ENCODE peak calls at places on chromosome 17, in six cellular contexts. S is GM12892, V is K562, R is GM12878, X is H1, Y is HepG2. Q is an unnamed sample.
A peak's percentile ranks its signal among the peaks of the same experiment; 100 is the strongest.

GRCh38 chr17:8285270-8286181 is 2.9 kb upstream of the RANGRF start:
- DNase-seq in S (no peak), V (no peak), Y (no peak), X (no peak), R (no peak), Q (no peak)

GRCh38 chr17:27793168-27793905 is 7.0 kb downstream of the NOS2 start:
- DNase-seq in X (no peak), S (peak; percentile 34), V (peak; percentile 68), R (no peak), Y (no peak), Q (peak; percentile 31)

GRCh38 chr17:49227436-49228261 is 2.9 kb downstream of the PHOSPHO1 start:
- DNase-seq in R (no peak), S (peak; percentile 62), Y (peak; percentile 69), X (no peak), V (peak; percentile 80), Q (peak; percentile 54)

GRCh38 chr17:37745801-37746426 is 1.1 kb upstream of the HNF1B start:
- DNase-seq in S (no peak), R (no peak), V (no peak), Y (no peak), X (no peak), Q (no peak)

GRCh38 chr17:1820518-1821252 is 9.0 kb downstream of the SMYD4 start:
- DNase-seq in R (peak; percentile 36), Y (no peak), X (no peak), V (no peak), S (no peak), Q (no peak)

GRCh38 chr17:1486802-1487695 is 5.4 kb downstream of the MYO1C start:
- DNase-seq in X (no peak), S (peak; percentile 67), R (peak; percentile 40), Y (no peak), V (peak; percentile 26), Q (peak; percentile 69)

GRCh38 chr17:13099079-13099478 is 81.3 kb upstream of the ELAC2 start:
- DNase-seq in X (no peak), Y (no peak), V (no peak), R (no peak), S (no peak), Q (no peak)

GRCh38 chr17:2174048-2174447 is 119.1 kb downstream of the HIC1 start:
- DNase-seq in S (no peak), R (no peak), X (no peak), V (no peak), Y (no peak), Q (no peak)

GRCh38 chr17:80279895-80280294 is 19.2 kb downstream of the RNF213 start:
- DNase-seq in V (no peak), R (no peak), Y (no peak), S (no peak), X (no peak), Q (no peak)

GRCh38 chr17:78258323-78259229 is 27.1 kb downstream of the TMEM235 start:
- DNase-seq in S (no peak), R (no peak), V (peak; percentile 90), Y (peak; percentile 36), X (no peak), Q (no peak)

GRCh38 chr17:63832014-63832413 is 4.6 kb upstream of the FTSJ3 start:
- DNase-seq in X (no peak), R (no peak), S (no peak), Y (no peak), V (no peak), Q (no peak)

GRCh38 chr17:68381076-68381900 is 76.0 kb downstream of the WIPI1 start:
- DNase-seq in V (no peak), Y (no peak), R (no peak), X (no peak), S (no peak), Q (no peak)

GRCh38 chr17:29299031-29299430 is 5.1 kb upstream of the NUFIP2 start:
- DNase-seq in Y (no peak), S (no peak), R (no peak), V (no peak), X (no peak), Q (no peak)

GRCh38 chr17:73131993-73132595 is 32.7 kb upstream of the SSTR2 start:
- DNase-seq in S (no peak), X (no peak), Y (no peak), R (no peak), V (no peak), Q (no peak)

GRCh38 chr17:16171613-16172012 is 43.7 kb downstream of the NCOR1 start:
- DNase-seq in V (no peak), S (no peak), Y (peak; percentile 48), X (no peak), R (no peak), Q (no peak)

GRCh38 chr17:13513039-13513405 is 88.7 kb downstream of the HS3ST3A1 start:
- DNase-seq in S (no peak), V (peak; percentile 20), R (no peak), X (no peak), Y (no peak), Q (no peak)

GRCh38 chr17:66423436-66423922 is 121.1 kb downstream of the PRKCA start:
- DNase-seq in X (no peak), Y (no peak), R (no peak), S (no peak), V (no peak), Q (no peak)

GRCh38 chr17:64638552-64639198 is 23.4 kb downstream of the SMURF2 start:
- DNase-seq in R (no peak), S (no peak), X (no peak), Y (no peak), V (no peak), Q (no peak)

GRCh38 chr17:81052199-81052997 is 17.4 kb downstream of the BAIAP2 start:
- DNase-seq in X (no peak), V (no peak), Y (no peak), R (no peak), S (no peak), Q (no peak)

DNA sequence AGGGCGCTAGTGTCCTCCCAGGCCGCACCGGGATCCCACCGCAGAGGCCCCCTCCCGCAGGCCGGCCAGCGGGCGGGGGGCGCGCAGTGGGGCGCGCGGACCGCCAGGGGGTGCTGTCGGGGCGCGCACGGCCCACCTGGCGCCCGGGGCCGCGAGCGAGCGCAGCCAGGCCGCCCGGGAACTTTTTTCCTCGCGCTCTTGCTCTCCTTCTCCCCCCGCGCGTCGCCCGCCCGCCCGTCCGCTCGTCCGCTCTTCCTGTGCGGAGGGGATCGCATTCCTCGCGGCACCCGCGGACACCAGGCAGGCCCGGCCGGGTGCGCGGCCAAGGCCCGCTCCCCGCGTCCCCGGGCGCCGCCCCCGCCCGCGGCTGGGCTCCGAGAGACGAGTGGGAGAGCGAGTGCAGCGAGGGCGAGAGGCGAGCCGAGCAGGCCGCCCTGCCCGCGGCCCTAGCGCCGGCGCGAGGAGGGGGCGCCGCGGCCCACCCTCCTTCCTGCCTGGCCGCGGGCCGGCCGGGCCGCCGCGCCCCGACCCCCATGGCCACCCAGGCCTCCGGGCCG is at the start of gene RAI1:
- DNase-seq in R (no peak), V (peak; percentile 80), Y (peak; percentile 56), X (no peak), S (peak; percentile 74), Q (peak; percentile 74)
- TF ChIP-seq POLR2A in R (no peak), V (no peak), Y (no peak), X (no peak), S (peak; percentile 31), Q (no peak)

DNA sequence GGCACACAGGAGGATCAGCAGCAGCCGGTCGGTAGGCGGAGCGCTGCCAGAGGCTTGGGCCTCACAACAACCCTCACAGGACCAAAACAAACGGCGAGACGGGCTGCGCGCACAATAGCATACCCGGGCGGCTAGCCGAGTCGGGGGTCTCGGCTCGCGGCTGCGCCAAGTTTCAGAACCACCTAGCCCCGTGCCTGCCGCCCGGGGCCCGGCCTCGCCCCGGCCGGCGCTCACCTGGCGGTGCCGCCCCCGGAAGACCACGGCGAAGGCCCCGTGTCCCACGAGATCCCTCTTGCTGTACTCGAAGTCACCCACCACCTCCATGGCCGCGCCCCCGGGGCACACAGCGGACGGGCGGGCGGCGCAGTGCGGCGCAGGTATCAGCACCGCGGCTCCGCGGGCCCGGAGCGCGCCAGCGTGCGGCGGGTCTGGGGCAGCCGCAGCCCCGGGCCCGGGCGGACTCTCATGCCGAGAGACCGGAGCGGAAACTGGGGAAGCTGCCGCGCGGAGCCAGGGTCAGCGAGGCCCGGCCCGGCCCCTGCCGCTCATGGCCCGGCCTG is 562 bp downstream of the ULK2 start:
- DNase-seq in V (no peak), X (no peak), S (peak; percentile 46), Y (peak; percentile 9), R (no peak), Q (peak; percentile 55)
- TF ChIP-seq POLR2AphosphoS5 in V (no peak), X (no peak), S (no peak), Y (no peak), R (no peak), Q (no peak)

DNA sequence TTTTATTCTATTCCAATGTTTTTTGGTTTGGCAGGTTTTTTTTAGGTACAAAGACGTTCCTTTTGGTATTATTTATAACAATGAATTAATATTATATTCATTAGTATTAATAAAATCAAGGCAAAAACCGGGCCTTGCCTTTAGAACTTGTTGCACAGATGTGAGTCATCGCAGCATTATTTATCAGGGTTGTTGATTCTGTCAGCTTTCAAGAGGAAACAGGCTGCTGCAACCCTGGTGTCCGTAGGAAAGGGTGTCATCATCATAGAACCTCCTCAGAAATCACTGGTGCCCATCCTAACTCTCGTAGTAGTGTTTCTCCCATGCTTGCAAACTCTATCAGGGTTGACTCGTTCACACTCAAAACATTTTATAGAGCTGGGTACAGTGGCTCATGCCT is 10.2 kb upstream of the LRRC37B start:
- DNase-seq in X (no peak), Y (no peak), V (no peak), R (no peak), S (no peak), Q (no peak)
- TF ChIP-seq TAF1 in X (no peak), Y (no peak), V (no peak), R (no peak), S (no peak), Q (no peak)

GRCh38 chr17:45051060-45051719 is at the start of gene DCAKD:
- DNase-seq in X (peak; percentile 79), S (peak; percentile 93), Y (peak; percentile 92), R (no peak), V (peak; percentile 90), Q (peak; percentile 94)
- TF ChIP-seq POLR2A in X (peak; percentile 67), S (peak; percentile 78), Y (peak; percentile 76), R (peak; percentile 77), V (peak; percentile 79), Q (peak; percentile 69)

GRCh38 chr17:3747805-3748204 is 24.1 kb downstream of the HASPIN start:
- DNase-seq in X (no peak), V (no peak), Y (peak; percentile 61), R (no peak), S (no peak), Q (no peak)

GRCh38 chr17:3750296-3750695 is 26.6 kb downstream of the HASPIN start:
- DNase-seq in X (no peak), S (no peak), V (no peak), Y (no peak), R (no peak), Q (no peak)

GRCh38 chr17:3751836-3752235 is 28.1 kb downstream of the HASPIN start:
- DNase-seq in R (no peak), S (no peak), Y (no peak), X (no peak), V (no peak), Q (no peak)

GRCh38 chr17:3748576-3748975 is 24.9 kb downstream of the HASPIN start:
- DNase-seq in Y (no peak), X (no peak), S (no peak), R (no peak), V (no peak), Q (no peak)

DNA sequence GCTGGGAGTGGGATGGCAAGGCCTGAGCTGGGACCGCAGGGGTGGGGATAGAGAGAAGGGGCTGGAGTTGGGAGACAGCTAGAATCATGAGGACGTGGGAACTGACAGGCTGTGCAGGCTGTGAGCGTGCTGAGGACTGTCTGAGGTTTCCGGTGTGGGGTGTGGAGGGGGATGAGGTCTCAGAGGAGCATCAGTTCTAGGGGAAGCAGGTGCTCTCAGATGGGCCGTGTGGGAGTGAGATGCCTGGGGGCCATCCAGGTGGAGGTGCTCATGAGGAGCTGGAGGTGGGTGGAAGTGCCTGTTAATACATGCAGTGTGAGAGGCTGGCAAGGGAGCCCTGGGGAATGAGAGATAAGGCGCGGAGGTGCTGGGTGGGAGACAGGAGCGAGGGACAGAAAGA is 27.2 kb downstream of the HASPIN start:
- DNase-seq in V (no peak), Y (no peak), R (no peak), X (no peak), S (no peak), Q (no peak)
- TF ChIP-seq POLR2AphosphoS5 in V (no peak), Y (no peak), R (no peak), X (no peak), S (no peak), Q (no peak)